ENCODE peak calls at places on chromosomes 6 and 20, in four cellular contexts. H is upper lobe of right lung; M is adipocyte; G is CD8-positive, alpha-beta memory T cell. F is an unnamed sample.

GRCh38 chr6:1379026-1379809 is 10.2 kb upstream of the FOXF2 start:
- DNase-seq in H (no peak), M (peak; percentile 32), G (no peak), F (no peak)

GRCh38 chr20:10231290-10231689 is 12.7 kb downstream of the SNAP25 start:
- DNase-seq in H (no peak), M (no peak), G (no peak), F (no peak)

GRCh38 chr20:38108438-38109024 is 56.5 kb downstream of the TGM2 start:
- DNase-seq in H (no peak), M (peak; percentile 73), G (no peak), F (no peak)

GRCh38 chr20:4064118-4064962 is 49.0 kb upstream of the RNF24 start:
- DNase-seq in H (peak; percentile 91), M (peak; percentile 89), G (no peak), F (peak; percentile 92)

GRCh38 chr6:131003419-131004386 is 59.3 kb downstream of the EPB41L2 start:
- DNase-seq in H (no peak), M (no peak), G (no peak), F (no peak)

GRCh38 chr6:96014846-96015245 is 928 bp upstream of the FUT9 start:
- DNase-seq in H (no peak), M (no peak), G (no peak), F (no peak)

GRCh38 chr6:3789018-3789895 is 37.7 kb upstream of the PXDC1 start:
- DNase-seq in H (no peak), M (peak; percentile 51), G (no peak), F (no peak)

GRCh38 chr6:84764332-84765049 is at the start of gene TBX18:
- DNase-seq in H (peak; percentile 74), M (peak; percentile 99), G (no peak), F (peak; percentile 89)

GRCh38 chr6:37502703-37503485 is 3.2 kb upstream of the CCDC167 start:
- DNase-seq in H (no peak), M (no peak), G (peak; percentile 69), F (no peak)

GRCh38 chr6:5471637-5472430 is 210.5 kb downstream of the FARS2 start:
- DNase-seq in H (no peak), M (no peak), G (no peak), F (no peak)

GRCh38 chr6:16146527-16146955 is 17.7 kb downstream of the MYLIP start:
- DNase-seq in H (no peak), M (no peak), G (no peak), F (no peak)

GRCh38 chr20:44479643-44480042 is 4.0 kb downstream of the TTPAL start:
- DNase-seq in H (no peak), M (no peak), G (no peak), F (no peak)

GRCh38 chr6:34890526-34890910 is 1.5 kb downstream of the ANKS1A start:
- DNase-seq in H (no peak), M (peak; percentile 17), G (no peak), F (no peak)

GRCh38 chr6:30542404-30542725 is 13.9 kb downstream of the GNL1 start:
- DNase-seq in H (no peak), M (no peak), G (no peak), F (no peak)

DNA sequence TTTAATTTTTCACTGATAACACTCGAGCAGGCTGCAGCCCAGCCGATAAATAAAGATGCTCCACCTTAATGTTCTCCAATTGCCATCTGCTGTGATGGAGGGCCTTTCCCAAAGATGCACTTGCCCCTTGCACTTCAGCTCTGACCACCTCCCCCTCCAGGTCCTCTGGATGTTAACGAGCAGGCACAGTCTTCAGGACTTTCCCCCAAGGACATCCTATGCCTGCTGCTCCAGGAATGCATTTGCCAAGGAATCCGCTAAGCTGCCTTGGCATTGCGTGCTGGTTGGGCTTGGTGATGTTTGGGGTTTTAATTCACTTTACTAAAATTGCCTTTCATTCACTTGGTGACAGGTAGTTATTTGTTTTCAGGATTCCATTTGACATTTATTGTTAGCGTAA is 66.9 kb upstream of the TSHZ2 start:
- DNase-seq in H (no peak), M (no peak), G (no peak), F (no peak)
- H3K4me1 ChIP-seq in H (no peaks in the 10 kb centered on the region), M (peaks cover 4% of the 10 kb centered on the region), G (no peaks in the 10 kb centered on the region), F (no peaks in the 10 kb centered on the region)

DNA sequence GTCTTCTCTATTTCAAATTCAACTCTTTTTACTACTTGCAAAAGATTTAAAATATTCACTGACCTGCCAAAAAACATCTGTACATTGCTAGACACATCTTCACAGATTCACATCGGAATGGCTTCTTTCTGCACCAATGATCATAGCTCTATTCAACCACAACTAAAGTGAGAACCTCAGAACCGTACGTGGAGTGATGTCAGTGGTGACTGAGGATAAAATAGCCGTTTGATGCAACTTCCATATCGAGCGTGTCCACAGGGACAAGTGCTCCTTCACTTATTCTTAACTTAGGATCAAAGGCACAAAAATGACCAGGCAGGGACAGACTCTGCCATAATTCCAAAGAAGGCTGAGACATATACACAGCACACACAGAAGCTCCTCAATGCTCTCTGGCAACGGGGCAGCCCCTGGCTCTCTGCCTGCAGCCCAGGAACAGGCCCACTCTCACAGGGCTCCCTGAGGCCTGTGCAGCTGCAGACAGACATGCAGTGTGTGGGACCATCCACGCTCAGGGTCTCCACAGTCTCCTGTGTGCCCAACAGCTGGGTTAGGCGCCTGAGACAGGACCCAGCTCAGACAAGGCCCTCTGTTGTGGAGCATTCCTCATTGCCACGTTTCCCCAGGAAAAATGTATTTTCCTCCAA is 22.8 kb downstream of the FYN start:
- DNase-seq in H (no peak), M (no peak), G (no peak), F (no peak)
- H3K4me1 ChIP-seq in H (peaks cover 22% of the 10 kb centered on the region), M (peaks cover 42% of the 10 kb centered on the region), G (peaks cover 96% of the 10 kb centered on the region), F (no peaks in the 10 kb centered on the region)

GRCh38 chr20:41047975-41048305 is 19.3 kb downstream of the TOP1 start:
- DNase-seq in H (no peak), M (peak; percentile 72), G (no peak), F (no peak)
- H3K4me1 ChIP-seq in H (peaks cover 69% of the 10 kb centered on the region), M (peaks cover 69% of the 10 kb centered on the region), G (peaks cover 77% of the 10 kb centered on the region), F (peaks cover 56% of the 10 kb centered on the region)

DNA sequence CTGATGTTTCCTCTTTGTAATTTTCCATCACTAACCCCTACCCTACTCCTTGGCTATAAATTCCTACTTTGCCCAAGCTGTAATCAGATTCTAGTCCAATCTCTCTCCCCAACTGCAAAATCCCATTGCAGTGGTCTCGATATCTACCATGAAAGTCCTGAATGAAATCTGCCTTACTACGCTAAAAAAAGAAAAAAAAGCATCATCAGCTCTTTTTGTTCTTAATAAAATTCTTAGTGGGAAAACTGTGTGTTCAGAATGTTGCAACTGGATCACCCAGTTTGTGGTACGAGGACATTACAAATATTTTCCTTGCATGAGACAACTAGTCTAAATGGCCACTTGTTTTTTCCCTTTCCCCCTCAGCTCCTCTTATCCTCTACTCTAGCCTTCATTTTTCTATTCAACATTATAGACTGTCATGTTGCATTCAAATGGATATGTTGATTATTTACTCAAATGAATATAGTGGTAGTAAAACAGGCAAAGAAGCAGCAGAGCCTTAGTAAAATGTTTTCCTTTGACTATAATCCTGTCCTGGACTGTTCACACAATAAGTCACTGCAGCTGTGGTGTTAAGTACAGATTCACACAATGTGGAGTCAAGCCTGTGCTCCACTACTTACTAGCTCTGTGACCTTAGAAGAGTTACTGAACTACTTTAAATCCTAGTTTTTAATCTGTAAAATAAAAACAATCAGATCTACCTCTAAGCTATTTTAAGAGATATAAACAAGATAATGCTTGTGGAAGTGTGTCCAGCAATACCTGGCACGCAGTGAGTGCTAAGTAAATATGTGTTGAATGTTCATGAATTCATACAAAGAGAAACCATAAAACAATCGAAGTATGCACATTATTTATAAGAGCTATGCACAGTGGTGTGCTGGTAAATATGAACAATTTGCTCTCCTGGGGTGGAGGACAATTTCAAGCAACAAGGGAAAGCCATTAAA is 526.9 kb upstream of the MARCKS start:
- DNase-seq in H (no peak), M (no peak), G (no peak), F (no peak)
- H3K4me1 ChIP-seq in H (no peaks in the 10 kb centered on the region), M (no peaks in the 10 kb centered on the region), G (no peaks in the 10 kb centered on the region), F (no peaks in the 10 kb centered on the region)

GRCh38 chr20:49447946-49448809 is 34.3 kb downstream of the KCNB1 start:
- DNase-seq in H (no peak), M (peak; percentile 13), G (no peak), F (peak; percentile 12)
- H3K4me1 ChIP-seq in H (peaks cover 10% of the 10 kb centered on the region), M (peaks cover 37% of the 10 kb centered on the region), G (no peaks in the 10 kb centered on the region), F (no peaks in the 10 kb centered on the region)

GRCh38 chr20:62425281-62426058 is 1.9 kb downstream of the RBBP8NL start:
- DNase-seq in H (no peak), M (no peak), G (no peak), F (no peak)

GRCh38 chr20:62428008-62428384 is 657 bp upstream of the RBBP8NL start:
- DNase-seq in H (no peak), M (no peak), G (no peak), F (peak; percentile 73)

GRCh38 chr20:62427172-62428007 is at the start of gene RBBP8NL:
- DNase-seq in H (peak; percentile 91), M (no peak), G (no peak), F (peak; percentile 92)

GRCh38 chr20:62428396-62429160 is 1.2 kb upstream of the RBBP8NL start:
- DNase-seq in H (no peak), M (peak; percentile 8), G (no peak), F (peak; percentile 58)

GRCh38 chr20:62426678-62427077 is 661 bp downstream of the RBBP8NL start:
- DNase-seq in H (peak; percentile 75), M (no peak), G (no peak), F (peak; percentile 68)
- H3K4me1 ChIP-seq in H (no peaks in the 10 kb centered on the region), M (no peaks in the 10 kb centered on the region), G (no peaks in the 10 kb centered on the region), F (peaks cover 28% of the 10 kb centered on the region)

GRCh38 chr6:168709034-168709433 is 268.1 kb downstream of the SMOC2 start:
- DNase-seq in H (no peak), M (no peak), G (no peak), F (no peak)

GRCh38 chr6:168709440-168709839 is 268.5 kb downstream of the SMOC2 start:
- DNase-seq in H (no peak), M (no peak), G (no peak), F (no peak)

GRCh38 chr6:168703970-168704369 is 263.0 kb downstream of the SMOC2 start:
- DNase-seq in H (no peak), M (no peak), G (no peak), F (no peak)

GRCh38 chr6:168704678-168705077 is 263.7 kb downstream of the SMOC2 start:
- DNase-seq in H (peak; percentile 26), M (no peak), G (no peak), F (no peak)

DNA sequence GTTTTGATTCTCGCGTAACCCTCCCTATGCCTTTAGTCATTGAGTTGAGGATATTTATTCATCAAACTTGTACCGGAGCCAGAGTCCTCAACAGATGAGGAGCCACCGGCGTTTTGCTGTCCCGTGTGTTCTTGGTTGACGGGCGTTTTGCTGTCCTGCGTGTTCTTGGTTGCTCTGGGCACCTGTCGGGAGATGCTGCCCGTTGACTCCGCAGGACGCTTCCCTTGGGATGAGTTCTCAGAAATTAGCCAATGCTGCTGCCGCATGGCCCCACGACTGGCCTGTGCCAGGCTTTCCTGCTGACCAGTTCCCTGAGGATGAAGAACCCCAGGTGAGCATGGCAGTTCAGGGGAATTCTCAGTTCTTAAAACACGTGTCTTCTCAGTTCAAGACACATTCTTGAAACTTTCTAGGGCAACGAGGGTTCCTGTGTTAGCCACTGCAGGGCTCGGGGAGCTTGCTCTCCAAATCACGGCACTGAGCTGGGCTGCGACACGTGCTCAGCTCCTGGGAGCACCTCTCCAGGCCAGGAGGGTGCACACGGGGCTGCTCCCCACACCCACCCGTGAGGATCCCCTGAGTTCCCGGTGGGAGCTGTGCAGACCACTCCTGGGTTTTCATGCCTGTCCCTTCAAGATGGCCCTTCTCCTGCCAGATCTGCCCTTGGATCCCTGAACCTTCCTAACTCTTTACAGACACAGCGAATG is 265.6 kb downstream of the SMOC2 start:
- DNase-seq in H (peak; percentile 19), M (no peak), G (no peak), F (no peak)
- H3K4me1 ChIP-seq in H (no peaks in the 10 kb centered on the region), M (no peaks in the 10 kb centered on the region), G (no peaks in the 10 kb centered on the region), F (no peaks in the 10 kb centered on the region)